ENCODE peak calls at places on chromosomes 4 and X, in seven cellular contexts. X is DND-41; V is tibial artery; R is upper lobe of right lung; I is uterus; G is CD4-positive, alpha-beta T cell; U is K562. J is an unnamed sample.
A peak's percentile ranks its signal among the peaks of the same experiment; 100 is the strongest.

GRCh38 chr4:8394125-8394524 is 46.4 kb downstream of the ACOX3 start:
- DNase-seq in X (no peak), V (peak; percentile 77), R (no peak), I (peak; percentile 75), G (no peak), U (no peak), J (peak; percentile 90)

GRCh38 chrX:40175416-40176255 is 77.9 kb upstream of the BCOR start:
- DNase-seq in X (peak; percentile 86), V (peak; percentile 61), R (peak; percentile 91), I (peak; percentile 66), G (peak; percentile 66), U (peak; percentile 72), J (peak; percentile 78)

GRCh38 chrX:70481424-70481823 is 36.8 kb downstream of the DLG3 start:
- DNase-seq in X (no peak), V (no peak), R (no peak), I (no peak), G (no peak), U (no peak), J (no peak)

GRCh38 chr4:87559090-87559837 is 30.1 kb upstream of the SPARCL1 start:
- DNase-seq in X (peak; percentile 85), V (no peak), R (no peak), I (no peak), G (no peak), U (no peak), J (no peak)

GRCh38 chrX:48532201-48532600 is 7.3 kb upstream of the TBC1D25 start:
- DNase-seq in X (no peak), V (no peak), R (no peak), I (no peak), G (no peak), U (peak; percentile 5), J (no peak)

GRCh38 chr4:41656572-41657301 is 91.8 kb downstream of the PHOX2B start:
- DNase-seq in X (no peak), V (peak; percentile 24), R (no peak), I (no peak), G (no peak), U (no peak), J (no peak)

GRCh38 chr4:74451214-74451661 is 6.3 kb downstream of the AREG start:
- DNase-seq in X (no peak), V (no peak), R (no peak), I (no peak), G (no peak), U (peak; percentile 61), J (no peak)

GRCh38 chr4:119103263-119103662 is 32.4 kb upstream of the MYOZ2 start:
- DNase-seq in X (no peak), V (peak; percentile 48), R (no peak), I (peak; percentile 41), G (no peak), U (no peak), J (peak; percentile 69)

GRCh38 chr4:1285151-1285789 is 4.4 kb upstream of the MAEA start:
- DNase-seq in X (no peak), V (no peak), R (no peak), I (no peak), G (no peak), U (no peak), J (no peak)

GRCh38 chrX:81120936-81121351 is 80.8 kb downstream of the HMGN5 start:
- DNase-seq in X (no peak), V (peak; percentile 34), R (no peak), I (peak; percentile 22), G (no peak), U (peak; percentile 17), J (no peak)

GRCh38 chrX:148552775-148553174 is 52.4 kb downstream of the AFF2 start:
- DNase-seq in X (no peak), V (no peak), R (no peak), I (no peak), G (no peak), U (no peak), J (no peak)

GRCh38 chr4:112448211-112448745 is 67.7 kb downstream of the NEUROG2 start:
- DNase-seq in X (no peak), V (no peak), R (no peak), I (no peak), G (no peak), U (no peak), J (no peak)

GRCh38 chrX:52990848-52991247 is 32.5 kb upstream of the FAM156A start:
- DNase-seq in X (no peak), V (no peak), R (no peak), I (no peak), G (no peak), U (no peak), J (peak; percentile 13)

GRCh38 chr4:74334636-74335035 is 26.4 kb downstream of the EPGN start:
- DNase-seq in X (no peak), V (no peak), R (no peak), I (no peak), G (no peak), U (no peak), J (no peak)

GRCh38 chr4:84803720-84804119 is 162.8 kb downstream of the WDFY3 start:
- DNase-seq in X (no peak), V (no peak), R (no peak), I (no peak), G (no peak), U (no peak), J (no peak)

DNA sequence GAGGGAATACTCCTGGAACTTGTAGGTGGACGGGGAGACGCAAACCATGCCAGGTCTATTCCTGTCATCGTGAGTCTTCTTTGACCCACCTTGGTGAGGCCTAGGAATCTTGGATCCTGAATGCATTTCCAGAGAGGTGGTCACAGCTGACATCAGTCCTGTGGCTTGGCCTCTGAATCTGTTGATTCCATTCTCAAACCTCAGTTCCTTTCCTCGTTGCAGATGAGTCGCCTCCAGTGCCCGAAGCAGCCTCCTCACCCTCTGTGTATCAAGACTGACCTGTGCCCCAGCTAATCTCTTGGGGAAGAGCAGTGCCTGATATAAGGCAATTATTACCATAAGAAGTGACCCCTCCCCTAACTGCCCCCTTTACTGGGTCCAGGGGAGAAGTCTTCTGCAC is 118.1 kb downstream of the SMIM20 start:
- DNase-seq in X (no peak), V (no peak), R (no peak), I (no peak), G (no peak), U (no peak), J (no peak)
- H3K27ac ChIP-seq in X (no peak overlapping the region), V (peak overlapping the region; percentile 53), R (no peak overlapping the region), I (peak overlapping the region; percentile 92), G (no peak overlapping the region), U (no peak overlapping the region), J (peak overlapping the region; percentile 32)

GRCh38 chr4:5754529-5754881 is 43.5 kb downstream of the EVC start:
- DNase-seq in X (no peak), V (no peak), R (peak; percentile 37), I (no peak), G (no peak), U (no peak), J (peak; percentile 26)

GRCh38 chr4:5752803-5753184 is 41.8 kb downstream of the EVC start:
- DNase-seq in X (no peak), V (no peak), R (no peak), I (no peak), G (no peak), U (no peak), J (peak; percentile 34)

GRCh38 chr4:5755161-5755560 is 44.2 kb downstream of the EVC start:
- DNase-seq in X (no peak), V (no peak), R (peak; percentile 45), I (no peak), G (no peak), U (no peak), J (peak; percentile 16)

GRCh38 chr4:5753366-5753765 is 42.4 kb downstream of the EVC start:
- DNase-seq in X (no peak), V (no peak), R (no peak), I (no peak), G (no peak), U (no peak), J (no peak)

DNA sequence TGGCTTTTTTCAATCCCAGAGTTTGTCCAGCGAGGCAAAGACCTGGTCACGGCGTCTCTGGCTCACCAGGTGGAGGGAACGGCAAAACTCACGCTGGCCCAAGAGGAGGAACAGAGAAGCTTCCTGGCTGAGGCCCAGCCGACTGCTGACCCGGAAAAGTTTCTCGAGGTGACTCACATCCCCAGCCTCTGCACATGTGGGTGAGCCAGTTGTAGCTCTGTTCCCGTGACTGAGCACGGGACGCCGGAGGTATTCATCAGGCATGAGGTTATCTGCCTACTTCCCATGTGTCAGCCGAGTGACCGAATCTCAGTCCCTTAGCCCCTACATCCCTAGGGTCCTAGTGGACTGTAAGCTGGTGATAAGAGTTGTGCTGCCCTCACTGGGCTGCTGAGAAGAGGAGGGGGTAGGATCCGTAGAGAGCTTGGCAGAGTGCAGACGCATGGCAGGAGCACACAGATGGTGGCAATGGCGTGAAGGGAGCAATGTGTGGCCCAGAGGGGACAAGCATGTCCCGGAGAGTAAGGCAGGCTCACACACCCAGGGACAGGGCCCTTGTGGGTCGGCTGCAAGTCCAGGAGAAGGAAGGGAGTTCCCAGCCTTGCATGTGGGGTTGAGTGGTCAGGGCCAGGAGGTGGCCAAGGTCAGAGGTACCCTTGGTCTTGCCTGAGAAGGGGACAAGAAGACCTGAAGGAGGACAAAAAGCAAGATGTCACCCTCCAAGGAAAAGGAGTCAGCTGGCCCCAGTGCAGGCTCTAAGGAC is 42.9 kb downstream of the EVC start:
- DNase-seq in X (no peak), V (no peak), R (peak; percentile 45), I (no peak), G (no peak), U (no peak), J (peak; percentile 51)
- TF ChIP-seq CTCF in X (no peak), V (no peak), R (no peak), I (no peak), G (no peak), U (no peak), J (no peak)

GRCh38 chr4:76192221-76192620 is 21.4 kb downstream of the SCARB2 start:
- DNase-seq in X (no peak), V (no peak), R (no peak), I (no peak), G (no peak), U (no peak), J (no peak)

GRCh38 chr4:76182463-76182862 is 31.2 kb downstream of the SCARB2 start:
- DNase-seq in X (no peak), V (no peak), R (no peak), I (no peak), G (no peak), U (no peak), J (no peak)

GRCh38 chr4:76188149-76188548 is 25.5 kb downstream of the SCARB2 start:
- DNase-seq in X (no peak), V (no peak), R (no peak), I (no peak), G (no peak), U (no peak), J (no peak)

GRCh38 chr4:76188557-76188956 is 25.1 kb downstream of the SCARB2 start:
- DNase-seq in X (no peak), V (no peak), R (no peak), I (no peak), G (no peak), U (no peak), J (no peak)

GRCh38 chr4:76187152-76187551 is 26.5 kb downstream of the SCARB2 start:
- DNase-seq in X (no peak), V (no peak), R (no peak), I (no peak), G (no peak), U (no peak), J (no peak)
- H3K27ac ChIP-seq in X (no peak overlapping the region), V (no peak overlapping the region), R (no peak overlapping the region), I (no peak overlapping the region), G (no peak overlapping the region), U (no peak overlapping the region), J (no peak overlapping the region)

GRCh38 chrX:38632516-38632915 is 71.2 kb downstream of the TSPAN7 start:
- DNase-seq in X (no peak), V (no peak), R (no peak), I (no peak), G (no peak), U (no peak), J (no peak)

GRCh38 chrX:38628587-38628986 is 67.2 kb downstream of the TSPAN7 start:
- DNase-seq in X (no peak), V (no peak), R (no peak), I (no peak), G (no peak), U (no peak), J (no peak)

GRCh38 chrX:38627683-38628082 is 66.3 kb downstream of the TSPAN7 start:
- DNase-seq in X (peak; percentile 37), V (no peak), R (no peak), I (no peak), G (no peak), U (peak; percentile 38), J (no peak)
- TF ChIP-seq CTCF in X (peak; percentile 66), V (peak; percentile 7), R (peak; percentile 45), I (no peak), G (no peak), U (peak; percentile 81), J (peak; percentile 53)

J was measured in right atrium auricular region.